ENCODE peak calls at places on chromosomes 5 and 9, in five cellular contexts. I is left lung, H is stomach, K is right lobe of liver, Y is fibroblast of pulmonary artery. R is an unnamed sample.

GRCh38 chr5:143062379-143062778 is 292.2 kb downstream of the ARHGAP26 start:
- DNase-seq in Y (no peak), H (no peak), I (no peak), K (no peak), R (no peak)

GRCh38 chr5:81422671-81423070 is 28.7 kb upstream of the ACOT12 start:
- DNase-seq in Y (peak), I (no peak), H (no peak), K (no peak), R (peak)

GRCh38 chr9:69243116-69243515 is 69.0 kb downstream of the TJP2 start:
- DNase-seq in H (no peak), Y (no peak), I (no peak), K (no peak), R (no peak)

GRCh38 chr5:121630402-121630801 is 221.3 kb upstream of the FTMT start:
- DNase-seq in H (no peak), I (no peak), K (no peak), Y (peak), R (no peak)

GRCh38 chr5:66170196-66170919 is 26.3 kb downstream of the SREK1 start:
- DNase-seq in K (no peak), Y (no peak), I (no peak), H (no peak), R (no peak)

GRCh38 chr5:78899922-78900362 is 85.2 kb downstream of the ARSB start:
- DNase-seq in K (no peak), H (peak), Y (peak), I (no peak), R (no peak)

GRCh38 chr5:55472642-55473041 is 62.1 kb downstream of the PLPP1 start:
- DNase-seq in H (no peak), Y (no peak), I (no peak), K (no peak), R (no peak)

GRCh38 chr9:81716409-81716808 is 27.1 kb upstream of the TLE1 start:
- DNase-seq in K (no peak), I (peak), H (no peak), Y (peak), R (no peak)

GRCh38 chr5:34838785-34839714 is at the start of gene TTC23L:
- DNase-seq in I (peak), Y (peak), K (peak), H (peak), R (no peak)

GRCh38 chr5:138676556-138677193 is 76.5 kb upstream of the CTNNA1 start:
- DNase-seq in K (no peak), Y (no peak), I (no peak), H (peak), R (no peak)

GRCh38 chr5:172414618-172415599 is 39.4 kb downstream of the SH3PXD2B start:
- DNase-seq in Y (no peak), K (no peak), H (no peak), I (no peak), R (no peak)

GRCh38 chr9:135512241-135512603 is 9.0 kb upstream of the LCN1 start:
- DNase-seq in Y (no peak), I (peak), K (no peak), H (no peak), R (no peak)

GRCh38 chr9:14057347-14058077 is 256.4 kb downstream of the NFIB start:
- DNase-seq in I (no peak), K (no peak), Y (peak), H (no peak), R (no peak)

GRCh38 chr5:154477382-154478223 is 424 bp downstream of the HAND1 start:
- DNase-seq in H (no peak), K (no peak), Y (no peak), I (peak), R (no peak)
- H3K4me3 ChIP-seq in H (peak), K (no peak), Y (no peak), I (no peak), R (peak)

GRCh38 chr9:4228142-4228541 is 71.7 kb downstream of the GLIS3 start:
- DNase-seq in Y (no peak), K (no peak), I (no peak), H (no peak), R (no peak)

GRCh38 chr9:4229252-4229651 is 70.6 kb downstream of the GLIS3 start:
- DNase-seq in Y (no peak), H (no peak), K (no peak), I (no peak), R (no peak)

GRCh38 chr9:4225291-4226119 is 74.4 kb downstream of the GLIS3 start:
- DNase-seq in I (no peak), Y (peak), H (no peak), K (no peak), R (peak)

GRCh38 chr9:4226331-4227250 is 73.3 kb downstream of the GLIS3 start:
- DNase-seq in K (no peak), Y (no peak), H (no peak), I (no peak), R (no peak)

GRCh38 chr9:4228606-4229005 is 71.3 kb downstream of the GLIS3 start:
- DNase-seq in K (no peak), I (no peak), H (no peak), Y (peak), R (no peak)
- TF ChIP-seq CTCF in K (peak), I (peak), H (peak), Y (peak), R (peak)

DNA sequence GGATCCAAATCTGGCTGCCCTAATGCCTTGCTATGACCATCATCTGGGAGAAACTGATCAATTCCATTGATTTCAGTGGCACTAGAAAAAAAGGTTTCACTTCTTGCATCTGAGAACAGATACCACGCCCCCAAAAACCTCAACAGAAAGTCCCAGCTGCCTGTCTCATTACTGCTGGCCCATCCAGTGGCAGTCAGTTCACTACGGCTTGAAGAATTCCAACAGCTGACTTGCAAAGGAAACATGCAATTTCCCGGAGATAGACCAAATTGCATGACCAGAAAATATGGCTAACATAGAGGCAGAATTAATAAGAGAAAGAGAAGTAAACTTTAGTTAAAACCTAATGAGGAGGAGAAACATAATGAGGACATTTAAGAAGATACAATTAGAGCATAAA is 48.6 kb downstream of the UGCG start:
- DNase-seq in K (no peak), H (no peak), I (no peak), Y (peak), R (no peak)
- H3K4me3 ChIP-seq in K (no peak), H (no peak), I (no peak), Y (no peak), R (no peak)

GRCh38 chr9:129033216-129033615 is 3.2 kb upstream of the MIGA2 start:
- DNase-seq in Y (no peak), H (no peak), K (no peak), I (no peak), R (no peak)

GRCh38 chr9:129038109-129038852 is 1.9 kb downstream of the MIGA2 start:
- DNase-seq in Y (peak), I (no peak), K (no peak), H (no peak), R (no peak)

GRCh38 chr9:129036923-129037766 is 719 bp downstream of the MIGA2 start:
- DNase-seq in Y (no peak), K (no peak), H (no peak), I (no peak), R (no peak)

GRCh38 chr9:129037767-129038098 is 1.3 kb downstream of the MIGA2 start:
- DNase-seq in K (no peak), Y (no peak), I (no peak), H (no peak), R (no peak)

GRCh38 chr9:129036241-129036922 is at the start of gene MIGA2:
- DNase-seq in I (peak), Y (peak), H (peak), K (peak), R (peak)
- TF ChIP-seq CTCF in I (no peak), Y (no peak), H (no peak), K (no peak), R (no peak)

GRCh38 chr9:137314561-137315560 is 12.8 kb upstream of the NRARP start:
- DNase-seq in K (peak), H (no peak), I (no peak), Y (no peak), R (no peak)

GRCh38 chr9:137316012-137316981 is 14.2 kb upstream of the NRARP start:
- DNase-seq in K (peak), I (peak), Y (peak), H (peak), R (no peak)

GRCh38 chr9:137313956-137314560 is 12.0 kb upstream of the NRARP start:
- DNase-seq in H (peak), K (no peak), Y (no peak), I (no peak), R (no peak)

GRCh38 chr9:137317021-137317978 is 15.2 kb upstream of the NRARP start:
- DNase-seq in K (no peak), Y (no peak), H (peak), I (peak), R (no peak)

DNA sequence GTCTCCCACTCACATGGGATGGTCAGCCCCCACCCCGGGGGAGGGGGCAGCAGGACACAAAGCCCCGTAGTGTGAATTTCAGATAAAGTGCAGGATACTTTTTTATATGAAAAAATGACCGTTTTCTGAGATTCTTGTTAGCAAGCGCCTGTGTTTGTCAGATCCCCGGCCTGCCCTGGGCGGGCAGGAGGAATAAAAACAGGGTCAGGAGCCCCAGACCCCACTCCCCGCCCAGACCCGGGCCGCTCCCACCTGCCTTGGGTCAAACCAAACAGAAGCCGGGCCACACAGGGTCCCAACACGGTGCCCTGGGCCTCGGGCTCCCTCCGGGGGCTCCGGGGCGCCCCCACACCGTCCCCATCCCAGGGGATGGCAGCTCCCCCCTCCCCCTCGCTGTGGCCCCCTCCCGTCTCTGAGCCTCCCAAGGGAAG is 13.5 kb upstream of the NRARP start:
- DNase-seq in I (no peak), Y (no peak), H (no peak), K (no peak), R (no peak)
- H3K4me3 ChIP-seq in I (no peak), Y (no peak), H (peak), K (no peak), R (no peak)

DNA sequence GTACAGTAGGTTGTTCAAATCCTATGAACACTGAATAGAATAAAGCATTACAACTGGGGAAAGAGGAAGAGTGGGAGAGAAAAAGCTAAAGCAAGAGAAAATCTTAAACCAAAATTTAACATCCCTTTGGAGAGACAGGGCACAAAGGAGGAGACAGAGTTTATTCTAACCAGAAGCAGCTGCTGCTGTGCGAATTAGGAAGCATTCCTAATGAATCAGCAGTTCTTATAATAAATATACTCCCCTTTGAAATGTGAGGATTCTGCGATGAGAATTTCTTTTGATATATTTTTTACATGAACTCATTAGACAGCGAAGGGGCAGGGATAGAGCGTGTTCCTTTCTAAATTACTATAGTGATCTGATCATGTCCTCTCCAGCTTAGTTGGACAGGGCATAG is 233.4 kb downstream of the DENND1A start:
- DNase-seq in K (no peak), H (no peak), Y (no peak), I (no peak), R (no peak)
- TF ChIP-seq CTCF in K (no peak), H (no peak), Y (no peak), I (no peak), R (no peak)